ENCODE peak calls at places on chromosomes 2 and 18, in six cellular contexts. X is HepG2, R is HCT116, Y is K562, N is WTC11, I is H1. T is an unnamed sample.

GRCh38 chr2:45944075-45944474 is 292.6 kb downstream of the PRKCE start:
- DNase-seq in R (peak), X (no peak), Y (no peak), N (no peak), I (no peak), T (no peak)

GRCh38 chr2:80058562-80058961 is 246.0 kb downstream of the LRRTM1 start:
- DNase-seq in R (no peak), I (peak), N (peak), X (no peak), Y (no peak), T (no peak)

GRCh38 chr2:128412181-128412871 is 93.7 kb upstream of the HS6ST1 start:
- DNase-seq in R (no peak), N (no peak), Y (no peak), I (no peak), X (no peak), T (no peak)

GRCh38 chr2:48165066-48165753 is 258.9 kb upstream of the FBXO11 start:
- DNase-seq in R (no peak), N (no peak), X (no peak), Y (no peak), I (no peak), T (no peak)

GRCh38 chr2:231545105-231545902 is 15.1 kb upstream of the NMUR1 start:
- DNase-seq in X (no peak), N (no peak), Y (no peak), R (no peak), I (no peak), T (peak)

GRCh38 chr2:45765847-45766254 is 114.4 kb downstream of the PRKCE start:
- DNase-seq in Y (no peak), I (no peak), R (no peak), N (no peak), X (no peak), T (no peak)

GRCh38 chr2:156784034-156784433 is 347.9 kb downstream of the GPD2 start:
- DNase-seq in R (no peak), N (no peak), I (no peak), X (no peak), Y (no peak), T (no peak)

GRCh38 chr2:111061192-111061591 is 59.5 kb upstream of the BCL2L11 start:
- DNase-seq in N (no peak), R (no peak), Y (no peak), I (no peak), X (no peak), T (no peak)

GRCh38 chr2:47218066-47218581 is 63.0 kb upstream of the STPG4 start:
- DNase-seq in X (no peak), I (no peak), N (no peak), R (no peak), Y (no peak), T (no peak)

GRCh38 chr2:196482119-196483065 is 157.1 kb upstream of the CCDC150 start:
- DNase-seq in R (no peak), Y (no peak), X (no peak), I (no peak), N (peak), T (no peak)

GRCh38 chr2:10757814-10758286 is 36.4 kb downstream of the ATP6V1C2 start:
- DNase-seq in X (no peak), I (no peak), R (no peak), Y (no peak), N (no peak), T (no peak)

GRCh38 chr2:176110975-176111663 is 4.0 kb downstream of the HOXD11 start:
- DNase-seq in R (no peak), I (no peak), N (peak), Y (peak), X (peak), T (no peak)

GRCh38 chr18:2656237-2657042 is 914 bp downstream of the SMCHD1 start:
- DNase-seq in N (peak), R (no peak), X (peak), I (no peak), Y (peak), T (no peak)

GRCh38 chr18:41744664-41745063 is 210.4 kb upstream of the PIK3C3 start:
- DNase-seq in R (no peak), X (no peak), I (no peak), N (no peak), Y (no peak), T (no peak)

GRCh38 chr2:119435953-119436297 is 4.3 kb downstream of the TMEM37 start:
- DNase-seq in Y (no peak), R (no peak), N (no peak), X (no peak), I (no peak), T (no peak)

GRCh38 chr18:995641-996040 is 91.0 kb downstream of the ADCYAP1 start:
- DNase-seq in Y (no peak), R (no peak), N (no peak), I (no peak), X (no peak), T (no peak)

GRCh38 chr2:185219981-185220380 is 518.6 kb upstream of the FSIP2 start:
- DNase-seq in X (peak), R (no peak), N (no peak), Y (no peak), I (no peak), T (no peak)

GRCh38 chr2:7356909-7357584 is 439.8 kb downstream of the RNF144A start:
- DNase-seq in Y (no peak), N (no peak), R (no peak), I (no peak), X (peak), T (no peak)

GRCh38 chr2:224025874-224026273 is 13.2 kb downstream of the SERPINE2 start:
- DNase-seq in Y (peak), R (no peak), I (no peak), X (no peak), N (no peak), T (peak)

GRCh38 chr2:25805987-25806386 is 72.3 kb downstream of the ASXL2 start:
- DNase-seq in X (no peak), Y (no peak), R (no peak), I (no peak), N (no peak), T (no peak)

GRCh38 chr18:7273301-7273911 is 42.5 kb downstream of the LRRC30 start:
- DNase-seq in I (no peak), X (no peak), N (no peak), R (no peak), Y (no peak), T (no peak)

GRCh38 chr2:107383706-107384105 is 443.0 kb upstream of the RGPD4 start:
- DNase-seq in R (no peak), I (no peak), N (no peak), Y (no peak), X (no peak), T (no peak)

DNA sequence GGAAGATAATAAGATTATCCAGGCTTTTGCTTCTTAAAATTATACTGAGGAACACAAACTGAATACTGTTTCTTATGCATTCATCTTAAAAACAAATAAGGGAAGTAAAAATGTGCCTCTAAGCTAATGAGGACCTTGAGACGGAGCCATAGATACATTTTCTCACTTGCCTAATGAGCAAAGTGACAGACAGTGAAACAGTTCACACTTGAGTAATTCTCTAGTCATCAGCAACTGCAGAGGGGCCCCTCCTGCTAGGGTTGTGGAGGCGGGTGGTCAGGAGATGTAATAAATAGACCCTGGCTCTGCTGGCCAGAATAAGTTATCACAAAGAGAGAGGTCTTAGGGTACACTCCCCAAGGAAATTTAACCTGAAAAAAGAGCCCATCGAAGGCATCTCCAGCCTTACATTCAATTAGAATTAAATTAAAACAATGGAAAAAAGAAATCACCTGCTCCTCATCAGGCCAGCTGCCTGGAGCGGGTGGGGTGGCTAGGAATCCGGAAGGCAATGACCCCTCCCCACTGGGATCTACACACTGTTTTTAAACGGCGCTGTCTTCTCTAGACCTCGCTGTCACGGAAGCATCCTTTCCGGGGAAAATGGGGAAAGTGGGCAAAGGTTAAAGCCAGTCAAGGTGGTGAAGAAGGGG is 32.6 kb upstream of the INSIG2 start:
- DNase-seq in R (no peak), N (no peak), I (no peak), Y (no peak), X (no peak), T (peak)
- TF ChIP-seq ATF3 in R (no peak), N (no peak), I (no peak), Y (no peak), X (no peak), T (no peak)

DNA sequence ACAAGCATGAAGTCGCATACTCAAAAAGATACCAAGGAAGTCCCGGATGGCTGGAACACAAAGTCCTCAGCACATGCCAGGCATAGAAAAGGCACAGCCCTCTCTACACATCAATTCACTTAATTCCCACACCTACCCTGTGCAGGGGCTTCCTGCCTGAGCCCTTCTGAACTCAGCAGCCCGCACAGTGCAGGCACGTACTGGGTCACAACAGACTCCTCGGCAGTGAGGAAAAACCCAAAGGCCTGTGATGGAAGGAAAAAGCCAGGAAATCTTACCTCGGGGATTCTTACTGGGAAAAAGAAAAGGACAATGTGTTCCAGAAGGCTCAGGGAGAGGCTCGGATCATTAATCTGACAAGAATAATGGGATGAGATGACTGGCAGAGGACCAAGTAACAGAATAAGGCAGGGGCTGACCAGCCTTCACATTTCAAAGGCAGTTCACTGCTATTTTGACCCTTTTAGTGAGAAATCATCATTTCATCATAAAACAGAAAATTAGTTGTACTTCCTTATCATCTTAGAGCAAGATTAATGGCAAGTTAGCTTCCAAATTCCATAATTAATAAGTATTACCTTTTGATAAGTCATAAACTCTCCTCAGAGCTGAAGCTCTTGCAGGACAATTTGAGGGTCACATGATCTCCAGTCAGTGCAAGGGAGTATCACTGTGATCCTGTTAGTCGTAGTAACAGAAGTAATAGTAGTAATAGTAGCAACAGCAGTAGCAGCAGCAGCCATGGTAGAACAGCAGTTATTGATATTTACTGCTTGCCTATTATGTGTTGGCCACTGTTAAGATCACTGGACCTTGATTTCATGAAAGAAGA is 87.4 kb downstream of the STK39 start:
- DNase-seq in I (no peak), R (no peak), X (no peak), Y (no peak), N (no peak), T (no peak)
- TF ChIP-seq ATF3 in I (no peak), R (no peak), X (no peak), Y (no peak), N (no peak), T (no peak)

DNA sequence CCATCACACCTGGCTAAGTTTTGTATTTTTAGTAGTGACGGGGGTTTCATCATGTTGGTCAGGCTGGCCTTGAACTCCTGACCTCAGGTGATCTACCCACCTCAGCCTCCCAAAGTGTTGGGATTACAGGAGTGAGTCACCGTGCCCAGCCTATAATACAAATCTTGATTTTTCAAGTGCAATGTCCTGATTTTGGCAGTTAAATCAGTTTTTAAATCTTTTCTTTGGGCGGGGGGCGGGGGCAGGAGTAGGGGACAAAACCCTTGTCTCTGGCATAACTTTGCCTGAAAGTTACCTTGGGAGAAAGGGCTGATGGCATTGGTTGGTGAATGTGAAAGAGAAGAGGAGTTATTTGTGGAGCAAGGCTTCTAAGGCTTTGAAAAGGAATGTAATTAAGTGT is 12.3 kb downstream of the GALNT1 start:
- DNase-seq in R (no peak), X (no peak), I (no peak), Y (no peak), N (no peak), T (no peak)
- TF ChIP-seq ATF3 in R (no peak), X (no peak), I (no peak), Y (no peak), N (no peak), T (no peak)

GRCh38 chr18:62663731-62664336 is 51.5 kb upstream of the PHLPP1 start:
- DNase-seq in I (no peak), X (no peak), N (no peak), R (no peak), Y (peak), T (peak)
- TF ChIP-seq ATF3 in I (no peak), X (no peak), N (no peak), R (no peak), Y (peak), T (no peak)

DNA sequence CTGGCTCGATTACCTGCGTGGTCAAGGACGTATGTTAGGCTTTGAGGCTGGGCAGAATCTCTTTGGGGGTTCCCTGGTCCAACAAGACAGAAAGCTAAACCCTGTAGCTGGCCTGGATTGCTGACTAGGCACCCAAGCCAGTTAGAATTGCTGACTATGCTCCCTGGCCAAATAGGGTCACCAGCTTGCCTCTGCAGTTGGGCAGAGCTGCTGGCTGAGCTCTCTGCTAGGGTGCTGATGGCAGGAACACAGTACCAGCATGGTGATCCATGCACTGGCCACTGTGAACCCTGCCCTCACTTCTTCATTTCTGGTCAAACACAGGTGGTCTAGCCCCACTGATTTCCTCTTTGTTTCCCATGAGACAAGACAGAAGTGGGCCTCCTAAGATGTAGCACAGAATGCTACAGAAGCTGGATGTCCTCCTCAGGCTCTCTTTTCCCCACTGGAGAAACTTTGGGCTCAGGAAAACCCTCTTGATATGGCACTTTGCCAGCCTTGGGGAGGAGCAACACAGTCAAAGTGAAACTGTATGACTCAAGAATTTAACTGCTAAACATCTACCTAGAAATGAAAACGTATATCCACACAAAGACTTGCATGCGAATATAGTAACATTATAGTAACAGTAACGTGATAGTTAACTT is 20.8 kb downstream of the SP140L start:
- DNase-seq in Y (no peak), R (no peak), X (no peak), I (no peak), N (no peak), T (peak)
- TF ChIP-seq ATF3 in Y (no peak), R (no peak), X (no peak), I (no peak), N (no peak), T (no peak)

GRCh38 chr2:32485399-32485798 is 128.6 kb downstream of the BIRC6 start:
- DNase-seq in X (no peak), Y (no peak), R (no peak), N (no peak), I (no peak), T (no peak)

GRCh38 chr2:32489061-32489460 is 132.2 kb downstream of the BIRC6 start:
- DNase-seq in X (no peak), R (no peak), Y (no peak), N (no peak), I (no peak), T (no peak)

GRCh38 chr2:32482466-32482865 is 125.6 kb downstream of the BIRC6 start:
- DNase-seq in N (no peak), X (no peak), I (no peak), Y (no peak), R (no peak), T (no peak)

GRCh38 chr2:32479993-32480392 is 123.2 kb downstream of the BIRC6 start:
- DNase-seq in X (no peak), I (no peak), Y (no peak), R (no peak), N (no peak), T (no peak)

GRCh38 chr2:32484907-32485306 is 128.1 kb downstream of the BIRC6 start:
- DNase-seq in N (no peak), I (no peak), X (no peak), R (peak), Y (no peak), T (no peak)
- TF ChIP-seq ATF3 in N (no peak), I (no peak), X (no peak), R (no peak), Y (peak), T (no peak)

DNA sequence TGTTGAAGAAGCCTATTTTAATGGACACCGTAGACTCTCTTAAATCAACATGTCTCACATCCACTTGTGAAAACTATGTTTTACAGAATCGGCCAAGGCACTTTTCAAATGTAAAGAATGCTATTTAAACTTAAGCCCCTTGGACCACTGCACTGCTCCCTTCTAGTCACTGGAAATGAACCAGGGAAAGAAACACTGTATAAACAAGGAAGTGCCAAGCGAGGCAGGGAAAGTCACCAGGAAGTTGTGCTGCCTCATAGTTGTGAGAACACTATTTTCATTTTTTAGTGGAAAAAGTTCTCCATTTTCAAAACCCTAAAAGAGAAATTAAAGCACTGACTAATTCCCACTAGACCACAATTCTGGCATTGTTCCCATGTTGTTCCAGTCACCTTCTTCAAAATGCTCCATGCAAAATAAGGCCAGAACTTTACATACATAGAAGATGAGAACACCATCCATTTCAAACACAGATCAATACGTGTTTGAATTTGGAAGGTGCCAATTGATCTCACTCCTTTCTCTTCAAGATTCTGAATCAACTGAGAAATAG is 13.5 kb downstream of the CCDC141 start:
- DNase-seq in N (no peak), X (no peak), Y (no peak), R (no peak), I (no peak), T (no peak)
- TF ChIP-seq ATF3 in N (no peak), X (no peak), Y (no peak), R (no peak), I (no peak), T (no peak)

GRCh38 chr2:158138255-158138654 is 36.6 kb downstream of the UPP2 start:
- DNase-seq in X (no peak), R (no peak), N (no peak), Y (no peak), I (no peak), T (no peak)

GRCh38 chr2:158144914-158145625 is 43.4 kb downstream of the UPP2 start:
- DNase-seq in R (peak), I (no peak), X (no peak), Y (no peak), N (peak), T (no peak)

GRCh38 chr2:158140201-158140600 is 38.5 kb downstream of the UPP2 start:
- DNase-seq in X (no peak), N (no peak), I (no peak), R (no peak), Y (no peak), T (no peak)

GRCh38 chr2:158142568-158143332 is 41.1 kb downstream of the UPP2 start:
- DNase-seq in X (no peak), N (no peak), R (no peak), I (no peak), Y (no peak), T (no peak)

GRCh38 chr2:158142165-158142564 is 40.5 kb downstream of the UPP2 start:
- DNase-seq in N (no peak), X (no peak), I (no peak), Y (no peak), R (no peak), T (no peak)
- TF ChIP-seq ATF3 in N (no peak), X (no peak), I (no peak), Y (no peak), R (no peak), T (no peak)

DNA sequence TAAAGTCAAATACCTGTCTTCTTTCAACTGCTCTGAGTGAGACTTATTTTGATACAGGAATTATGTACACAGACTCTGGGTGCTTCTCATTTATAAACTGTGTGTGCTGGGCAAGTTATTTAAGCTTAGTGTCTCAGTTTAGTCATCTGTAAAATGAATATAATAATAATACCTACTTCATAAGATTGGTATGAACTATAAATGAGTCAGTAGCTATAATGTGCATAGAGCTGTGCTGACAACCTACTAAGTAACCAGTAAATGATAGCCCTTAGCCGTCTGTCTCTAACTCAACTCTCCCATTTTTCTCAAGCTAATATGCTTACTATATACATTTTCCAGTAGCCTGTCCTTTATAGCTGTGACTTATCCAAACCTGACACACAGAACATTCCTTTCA is 319.8 kb downstream of the ETAA1 start:
- DNase-seq in I (no peak), X (no peak), N (no peak), Y (no peak), R (no peak), T (no peak)
- TF ChIP-seq ATF3 in I (no peak), X (no peak), N (no peak), Y (no peak), R (no peak), T (no peak)